ENCODE peak calls at places on chromosomes 12 and 14, in five cellular contexts. Q is nephron progenitor cell, R is psoas muscle, X is right atrium auricular region, Y is HepG2. C is an unnamed sample.

GRCh38 chr14:100294963-100295330 is 11.3 kb downstream of the SLC25A29 start:
- DNase-seq in Q (no peak), R (no peak), X (no peak), Y (no peak), C (no peak)

GRCh38 chr14:83463500-83464098 is 1929.9 kb upstream of the SEL1L start:
- DNase-seq in Q (peak), R (no peak), X (no peak), Y (peak), C (peak)

GRCh38 chr12:112800183-112800582 is 8.6 kb downstream of the RPH3A start:
- DNase-seq in Q (no peak), R (no peak), X (no peak), Y (no peak), C (no peak)

GRCh38 chr12:121113057-121113456 is 19.6 kb upstream of the P2RX7 start:
- DNase-seq in Q (no peak), R (no peak), X (no peak), Y (no peak), C (no peak)

GRCh38 chr14:89259951-89260350 is 157.1 kb downstream of the FOXN3 start:
- DNase-seq in Q (no peak), R (no peak), X (no peak), Y (no peak), C (no peak)

GRCh38 chr12:31245822-31246469 is 80.0 kb downstream of the SINHCAF start:
- DNase-seq in Q (peak), R (no peak), X (no peak), Y (peak), C (no peak)

GRCh38 chr12:19048943-19049342 is 80.6 kb upstream of the PLEKHA5 start:
- DNase-seq in Q (no peak), R (no peak), X (no peak), Y (no peak), C (no peak)

GRCh38 chr12:96421014-96421413 is 20.8 kb upstream of the CDK17 start:
- DNase-seq in Q (no peak), R (no peak), X (no peak), Y (no peak), C (no peak)

GRCh38 chr12:26109343-26109841 is 15.4 kb downstream of the BHLHE41 start:
- DNase-seq in Q (peak), R (peak), X (no peak), Y (no peak), C (no peak)

DNA sequence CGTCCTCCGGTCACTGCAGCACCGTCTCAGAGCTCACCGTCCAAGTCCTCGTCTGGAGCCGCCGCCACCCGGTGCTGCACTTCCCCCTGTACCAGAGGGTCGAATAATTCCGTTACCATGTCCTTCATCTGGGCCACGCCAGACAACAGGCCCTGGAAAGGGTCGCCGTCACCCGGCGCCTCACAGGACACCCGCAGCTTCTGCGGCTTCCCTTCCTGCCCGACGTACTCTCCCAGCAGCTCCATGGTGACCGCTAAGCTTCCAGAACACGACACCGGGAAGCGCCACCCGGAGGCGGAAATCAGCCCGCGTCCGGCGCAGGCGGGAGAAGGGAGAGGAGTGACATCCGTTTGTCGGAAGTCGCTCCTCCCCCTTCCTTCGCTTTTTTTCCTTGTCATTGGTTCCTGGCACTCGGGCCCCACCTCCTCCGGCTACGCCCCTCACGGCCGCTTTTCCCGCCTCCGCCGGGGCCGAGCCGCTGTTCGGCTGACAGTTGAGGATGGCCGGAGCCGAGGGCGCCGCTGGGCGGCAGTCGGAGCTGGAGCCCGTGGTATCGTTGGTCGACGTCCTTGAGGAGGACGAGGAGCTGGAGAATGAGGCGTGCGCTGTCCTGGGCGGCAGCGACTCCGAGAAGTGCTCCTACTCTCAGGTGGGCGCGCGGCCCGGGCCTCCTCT is at the start of the genes GON7 and UBR7:
- DNase-seq in Q (peak), R (peak), X (peak), Y (peak), C (peak)
- TF ChIP-seq CTCF in Q (no peak), R (peak), X (no peak), Y (peak), C (peak)

GRCh38 chr12:118102070-118102469 is 1.7 kb downstream of the VSIG10 start:
- DNase-seq in Q (no peak), R (no peak), X (no peak), Y (peak), C (peak)

GRCh38 chr12:118102609-118103008 is 1.2 kb downstream of the VSIG10 start:
- DNase-seq in Q (no peak), R (no peak), X (no peak), Y (no peak), C (no peak)

GRCh38 chr12:118101051-118101450 is 2.8 kb downstream of the VSIG10 start:
- DNase-seq in Q (no peak), R (no peak), X (no peak), Y (no peak), C (no peak)

GRCh38 chr12:118103231-118103600 is 595 bp downstream of the VSIG10 start:
- DNase-seq in Q (peak), R (peak), X (no peak), Y (no peak), C (no peak)

GRCh38 chr12:118103601-118104382 is at the start of gene VSIG10:
- DNase-seq in Q (peak), R (peak), X (peak), Y (peak), C (peak)
- TF ChIP-seq CTCF in Q (no peak), R (no peak), X (no peak), Y (no peak), C (no peak)

DNA sequence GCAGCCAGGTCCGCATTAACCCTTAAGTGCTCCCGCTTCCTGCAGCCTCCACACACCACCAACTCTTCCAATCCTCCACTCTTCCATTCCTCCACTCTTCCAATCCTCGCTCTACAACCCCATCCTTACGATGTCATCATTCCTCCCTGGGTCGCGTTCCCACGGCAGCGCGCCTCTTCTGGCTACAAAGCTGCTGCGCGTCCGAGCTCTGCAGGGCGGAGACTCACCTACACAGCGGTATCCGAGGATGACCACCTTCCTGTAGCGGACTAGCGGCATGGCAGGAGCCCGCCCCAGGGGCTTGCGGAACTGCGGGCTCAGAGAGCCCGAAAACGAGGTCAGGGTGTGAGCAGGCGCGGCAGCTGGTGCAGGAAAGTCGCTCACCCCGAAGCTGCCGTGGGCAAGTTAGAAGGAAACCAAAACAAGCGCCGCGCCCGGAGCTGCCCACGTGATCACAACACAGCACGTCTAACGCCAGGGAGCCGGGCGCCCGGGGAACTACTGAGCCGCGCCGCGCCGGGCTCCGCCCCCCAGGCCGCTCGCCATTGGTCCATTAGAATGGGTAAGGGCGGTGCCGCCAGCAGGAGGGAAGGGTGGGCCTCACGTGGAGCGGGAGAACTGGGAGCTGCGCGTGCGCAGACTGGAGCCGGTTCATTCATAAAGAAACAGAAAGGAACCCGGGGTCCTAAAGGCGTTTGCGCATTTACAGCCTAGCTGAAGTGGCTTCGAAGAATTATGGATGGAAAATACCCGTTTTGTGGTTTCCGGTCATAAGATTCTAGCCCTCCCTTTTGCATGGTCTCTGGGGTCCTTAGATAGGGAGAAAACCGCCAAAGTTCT is at the start of gene RHEBL1:
- DNase-seq in Q (peak), R (peak), X (peak), Y (peak), C (peak)
- TF ChIP-seq CTCF in Q (no peak), R (no peak), X (no peak), Y (peak), C (no peak)

DNA sequence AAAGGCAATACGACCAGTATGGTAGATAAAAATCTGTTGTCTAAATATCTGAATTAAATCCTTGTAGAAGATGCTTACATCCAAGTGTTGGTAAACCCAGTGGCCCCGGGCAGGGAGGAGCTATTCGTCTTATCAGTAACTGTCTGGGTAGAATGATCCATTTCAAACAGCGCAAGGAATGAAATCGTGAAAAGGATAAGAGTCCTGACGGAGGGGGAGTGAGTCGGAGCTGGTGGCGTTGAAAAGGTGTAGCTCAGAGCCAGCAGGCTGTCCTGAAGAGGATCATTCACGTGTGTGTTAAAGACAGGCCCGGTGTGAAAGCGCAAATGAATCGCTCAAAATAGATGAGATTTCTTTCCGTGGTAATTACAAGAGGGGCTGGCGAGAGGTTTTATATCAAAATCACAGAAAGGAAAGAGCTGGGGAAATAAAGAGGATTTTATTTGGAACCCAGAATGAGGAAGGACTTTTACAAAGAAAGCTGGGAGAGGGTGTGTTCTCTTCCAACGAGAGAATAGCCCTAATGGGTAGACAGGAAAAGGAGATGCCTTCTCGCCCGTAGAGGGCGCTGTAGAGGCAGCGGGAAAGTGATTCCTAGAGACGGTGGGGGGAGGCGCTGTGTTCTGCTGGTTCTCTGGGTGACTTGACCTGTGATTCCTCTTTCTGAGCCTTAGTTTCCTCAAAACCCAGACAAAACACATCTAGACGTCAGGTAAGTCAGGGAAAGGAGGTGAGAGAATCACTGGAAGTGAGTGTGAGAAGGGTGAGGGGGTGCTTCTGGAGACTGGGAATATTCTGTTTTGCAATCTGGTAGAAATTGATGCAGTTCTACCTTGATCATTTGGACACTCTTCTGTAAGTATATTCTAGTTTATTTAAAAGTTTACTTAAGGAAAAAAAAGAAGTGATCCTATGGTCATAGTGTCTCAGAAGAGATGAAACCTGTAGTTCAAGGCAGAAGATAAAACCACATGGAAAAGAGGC is 39.3 kb downstream of the SRRM4 start:
- DNase-seq in Q (peak), R (no peak), X (no peak), Y (peak), C (peak)
- TF ChIP-seq CTCF in Q (peak), R (no peak), X (no peak), Y (peak), C (no peak)

GRCh38 chr14:61719344-61720301 is 24.3 kb downstream of the HIF1A start:
- DNase-seq in Q (no peak), R (no peak), X (no peak), Y (no peak), C (no peak)
- TF ChIP-seq CTCF in Q (no peak), R (no peak), X (no peak), Y (no peak), C (no peak)

C was measured in lung.